ENCODE peak calls at places on chromosomes 5 and 9, in five cellular contexts. One of them, this sample, is unnamed.

GRCh38 chr9:96383165-96383939 is at the start of gene SLC35D2:
- DNase-seq in HepG2: peak; percentile 73
- DNase-seq in endothelial cell of umbilical vein: peak; percentile 57
- DNase-seq in H1: peak; percentile 74
- DNase-seq in K562: peak; percentile 73
- DNase-seq in this sample: peak; percentile 64

GRCh38 chr5:124742983-124743533 is 3.4 kb downstream of the ZNF608 start:
- DNase-seq in HepG2: peak; percentile 24
- DNase-seq in endothelial cell of umbilical vein: peak; percentile 61
- DNase-seq in H1: peak; percentile 38
- DNase-seq in K562: no peak
- DNase-seq in this sample: no peak

GRCh38 chr5:42374722-42375273 is 48.4 kb upstream of the GHR start:
- DNase-seq in HepG2: no peak
- DNase-seq in endothelial cell of umbilical vein: no peak
- DNase-seq in H1: no peak
- DNase-seq in K562: no peak
- DNase-seq in this sample: no peak

GRCh38 chr5:435961-436640 is 6.9 kb upstream of the EXOC3 start:
- DNase-seq in HepG2: peak; percentile 25
- DNase-seq in endothelial cell of umbilical vein: peak; percentile 21
- DNase-seq in H1: no peak
- DNase-seq in K562: peak; percentile 45
- DNase-seq in this sample: peak; percentile 66

GRCh38 chr5:157267766-157268480 is 2.0 kb downstream of the CYFIP2 start:
- DNase-seq in HepG2: no peak
- DNase-seq in endothelial cell of umbilical vein: no peak
- DNase-seq in H1: no peak
- DNase-seq in K562: no peak
- DNase-seq in this sample: no peak

GRCh38 chr5:117261948-117262606 is 687.5 kb upstream of the SEMA6A start:
- DNase-seq in HepG2: no peak
- DNase-seq in endothelial cell of umbilical vein: no peak
- DNase-seq in H1: no peak
- DNase-seq in K562: no peak
- DNase-seq in this sample: no peak

GRCh38 chr9:3507395-3508077 is 18.3 kb downstream of the RFX3 start:
- DNase-seq in HepG2: no peak
- DNase-seq in endothelial cell of umbilical vein: no peak
- DNase-seq in H1: no peak
- DNase-seq in K562: no peak
- DNase-seq in this sample: no peak

GRCh38 chr5:163424836-163425235 is 12.6 kb upstream of the CCNG1 start:
- DNase-seq in HepG2: no peak
- DNase-seq in endothelial cell of umbilical vein: no peak
- DNase-seq in H1: no peak
- DNase-seq in K562: no peak
- DNase-seq in this sample: no peak

GRCh38 chr5:171606414-171607024 is 179.1 kb upstream of the SMIM23 start:
- DNase-seq in HepG2: no peak
- DNase-seq in endothelial cell of umbilical vein: no peak
- DNase-seq in H1: no peak
- DNase-seq in K562: peak; percentile 57
- DNase-seq in this sample: no peak

GRCh38 chr9:79371301-79371700 is 200.5 kb upstream of the TLE4 start:
- DNase-seq in HepG2: no peak
- DNase-seq in endothelial cell of umbilical vein: no peak
- DNase-seq in H1: no peak
- DNase-seq in K562: no peak
- DNase-seq in this sample: no peak

DNA sequence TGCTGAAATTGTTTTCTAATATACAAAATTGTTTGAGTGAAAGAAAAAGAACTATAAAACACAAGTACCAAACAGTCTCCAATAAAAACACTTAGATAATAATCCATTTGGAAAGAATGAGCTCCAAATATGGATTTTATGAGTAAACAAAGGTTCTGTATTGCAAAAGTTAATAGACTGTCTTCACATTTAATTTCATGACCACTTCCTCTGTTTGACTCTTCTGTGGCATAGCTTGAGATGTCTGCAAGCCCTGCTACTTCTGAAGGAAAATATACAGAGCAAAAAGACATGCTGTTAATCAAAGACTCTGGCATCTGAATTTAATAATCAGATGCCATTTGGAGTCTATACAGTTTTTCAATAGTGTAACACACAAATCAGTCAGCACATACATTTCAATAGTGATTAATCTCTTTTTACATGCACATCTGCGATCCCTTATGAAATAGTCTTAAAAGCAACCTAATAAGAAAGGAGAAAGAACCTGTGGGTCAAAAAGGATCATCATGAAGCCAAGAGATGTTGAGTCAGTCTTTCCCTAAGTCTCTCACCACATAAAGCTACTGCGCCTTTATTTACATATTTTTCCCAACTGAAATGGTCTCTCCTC is 165.4 kb upstream of the LHFPL2 start:
- DNase-seq in HepG2: no peak
- DNase-seq in endothelial cell of umbilical vein: no peak
- DNase-seq in H1: no peak
- DNase-seq in K562: no peak
- DNase-seq in this sample: no peak
- H3K27ac ChIP-seq in HepG2: no peak overlapping the region
- H3K27ac ChIP-seq in endothelial cell of umbilical vein: no peak overlapping the region
- H3K27ac ChIP-seq in H1: no peak overlapping the region
- H3K27ac ChIP-seq in K562: no peak overlapping the region
- H3K27ac ChIP-seq in this sample: no peak overlapping the region

GRCh38 chr5:103510851-103511553 is 51.6 kb downstream of the NUDT12 start:
- DNase-seq in HepG2: peak; percentile 60
- DNase-seq in endothelial cell of umbilical vein: no peak
- DNase-seq in H1: no peak
- DNase-seq in K562: no peak
- DNase-seq in this sample: no peak
- TF ChIP-seq JUN in HepG2: no peak
- TF ChIP-seq JUN in endothelial cell of umbilical vein: no peak
- TF ChIP-seq JUN in H1: no peak
- TF ChIP-seq JUN in K562: no peak
- TF ChIP-seq JUN in this sample: peak; percentile 31

DNA sequence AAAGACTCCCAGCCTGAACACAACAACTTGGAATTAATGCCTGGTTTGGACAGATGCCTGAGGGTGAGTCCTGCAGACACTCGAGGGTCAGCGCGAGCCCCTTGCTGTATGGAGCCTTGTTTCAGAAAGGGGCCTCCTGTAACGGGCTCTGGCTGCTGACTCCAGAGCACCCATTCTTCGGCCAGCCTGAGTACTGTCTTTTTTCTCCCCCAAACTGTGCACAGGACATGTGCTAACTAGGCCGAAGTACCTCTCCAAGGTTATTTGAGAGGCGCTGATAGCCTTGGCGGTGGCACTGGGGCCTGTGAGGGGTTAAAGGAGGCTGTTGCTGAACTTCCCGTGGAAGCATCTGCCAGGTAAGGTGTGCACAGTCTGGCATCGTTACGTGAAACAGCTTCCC is 113.4 kb downstream of the MVB12B start:
- DNase-seq in HepG2: no peak
- DNase-seq in endothelial cell of umbilical vein: no peak
- DNase-seq in H1: no peak
- DNase-seq in K562: no peak
- DNase-seq in this sample: no peak
- H3K27ac ChIP-seq in HepG2: no peak overlapping the region
- H3K27ac ChIP-seq in endothelial cell of umbilical vein: no peak overlapping the region
- H3K27ac ChIP-seq in H1: no peak overlapping the region
- H3K27ac ChIP-seq in K562: no peak overlapping the region
- H3K27ac ChIP-seq in this sample: no peak overlapping the region

GRCh38 chr5:96807099-96807654 is 568 bp downstream of the ERAP1 start:
- DNase-seq in HepG2: peak; percentile 61
- DNase-seq in endothelial cell of umbilical vein: peak; percentile 76
- DNase-seq in H1: peak; percentile 73
- DNase-seq in K562: peak; percentile 74
- DNase-seq in this sample: peak; percentile 70

GRCh38 chr5:96812851-96813250 is 5.1 kb upstream of the ERAP1 start:
- DNase-seq in HepG2: no peak
- DNase-seq in endothelial cell of umbilical vein: no peak
- DNase-seq in H1: no peak
- DNase-seq in K562: no peak
- DNase-seq in this sample: no peak

GRCh38 chr5:96808541-96808828 is 740 bp upstream of the ERAP1 start:
- DNase-seq in HepG2: no peak
- DNase-seq in endothelial cell of umbilical vein: no peak
- DNase-seq in H1: no peak
- DNase-seq in K562: no peak
- DNase-seq in this sample: no peak

GRCh38 chr5:96808868-96809558 is 1.3 kb upstream of the ERAP1 start:
- DNase-seq in HepG2: no peak
- DNase-seq in endothelial cell of umbilical vein: no peak
- DNase-seq in H1: no peak
- DNase-seq in K562: no peak
- DNase-seq in this sample: no peak

DNA sequence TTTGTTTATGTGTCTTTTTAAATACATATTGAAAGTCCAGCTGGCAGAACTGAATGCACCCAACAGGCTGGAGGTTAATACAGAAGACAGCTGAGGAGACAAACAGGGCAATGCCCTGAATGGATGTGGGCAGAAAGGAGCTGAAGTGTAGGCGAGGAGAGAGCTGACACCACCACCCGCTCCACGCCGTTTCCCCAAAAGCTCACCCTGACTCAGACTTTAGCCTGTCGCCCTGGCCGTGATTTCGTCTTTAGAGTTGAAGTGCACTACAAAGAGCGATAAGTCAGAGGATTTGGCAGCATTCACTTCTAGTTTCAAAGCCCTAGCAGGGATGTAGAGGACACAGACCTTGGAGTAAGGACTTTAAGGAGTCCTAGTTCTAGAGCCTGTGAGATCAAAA is 2.2 kb upstream of the ERAP1 start:
- DNase-seq in HepG2: no peak
- DNase-seq in endothelial cell of umbilical vein: no peak
- DNase-seq in H1: no peak
- DNase-seq in K562: no peak
- DNase-seq in this sample: no peak
- TF ChIP-seq JUN in HepG2: no peak
- TF ChIP-seq JUN in endothelial cell of umbilical vein: no peak
- TF ChIP-seq JUN in H1: no peak
- TF ChIP-seq JUN in K562: no peak
- TF ChIP-seq JUN in this sample: no peak

GRCh38 chr9:126373241-126373640 is 46.6 kb downstream of the MVB12B start:
- DNase-seq in HepG2: peak; percentile 52
- DNase-seq in endothelial cell of umbilical vein: peak; percentile 90
- DNase-seq in H1: no peak
- DNase-seq in K562: no peak
- DNase-seq in this sample: peak; percentile 10
- H3K27ac ChIP-seq in HepG2: peak overlapping the region; percentile 86
- H3K27ac ChIP-seq in endothelial cell of umbilical vein: peak overlapping the region; percentile 94
- H3K27ac ChIP-seq in H1: no peak overlapping the region
- H3K27ac ChIP-seq in K562: no peak overlapping the region
- H3K27ac ChIP-seq in this sample: no peak overlapping the region

GRCh38 chr9:123548749-123549545 is 192.9 kb downstream of the CRB2 start:
- DNase-seq in HepG2: no peak
- DNase-seq in endothelial cell of umbilical vein: peak; percentile 38
- DNase-seq in H1: no peak
- DNase-seq in K562: no peak
- DNase-seq in this sample: no peak
- TF ChIP-seq JUN in HepG2: no peak
- TF ChIP-seq JUN in endothelial cell of umbilical vein: no peak
- TF ChIP-seq JUN in H1: no peak
- TF ChIP-seq JUN in K562: peak; percentile 10
- TF ChIP-seq JUN in this sample: no peak

DNA sequence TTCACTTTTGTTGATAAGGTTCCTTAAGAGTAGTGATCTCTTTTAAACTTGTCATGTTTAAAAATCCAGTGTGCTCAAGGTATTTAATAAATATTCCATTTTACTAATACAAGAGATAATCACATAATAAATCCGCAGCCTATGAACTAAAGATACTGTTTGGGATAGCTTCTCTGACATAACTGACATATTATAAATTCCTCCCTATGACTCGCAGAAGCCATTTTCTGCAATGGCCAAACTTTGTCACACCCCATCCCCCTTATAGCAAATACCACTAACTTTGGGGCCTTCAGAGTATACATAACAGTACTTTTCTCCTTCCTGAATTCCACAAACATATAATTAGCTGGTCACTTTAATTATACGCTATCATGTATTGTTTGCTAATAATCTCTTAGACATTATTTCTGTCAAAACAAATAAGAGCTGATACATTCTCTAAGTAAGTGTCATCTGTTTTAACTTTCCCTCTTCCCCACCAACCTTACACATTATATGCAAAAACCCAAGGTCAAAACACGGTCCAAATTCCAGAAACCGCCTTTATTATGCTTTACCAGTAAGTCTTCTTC is 1.1 kb downstream of the TMEM267 start:
- DNase-seq in HepG2: peak; percentile 32
- DNase-seq in endothelial cell of umbilical vein: no peak
- DNase-seq in H1: no peak
- DNase-seq in K562: no peak
- DNase-seq in this sample: peak; percentile 34
- H3K27ac ChIP-seq in HepG2: peak overlapping the region; percentile 91
- H3K27ac ChIP-seq in endothelial cell of umbilical vein: peak overlapping the region; percentile 77
- H3K27ac ChIP-seq in H1: no peak overlapping the region
- H3K27ac ChIP-seq in K562: peak overlapping the region; percentile 92
- H3K27ac ChIP-seq in this sample: peak overlapping the region; percentile 96

GRCh38 chr5:151036556-151036955 is 16.2 kb downstream of the GPX3 start:
- DNase-seq in HepG2: no peak
- DNase-seq in endothelial cell of umbilical vein: no peak
- DNase-seq in H1: no peak
- DNase-seq in K562: no peak
- DNase-seq in this sample: no peak
- TF ChIP-seq JUN in HepG2: no peak
- TF ChIP-seq JUN in endothelial cell of umbilical vein: no peak
- TF ChIP-seq JUN in H1: no peak
- TF ChIP-seq JUN in K562: no peak
- TF ChIP-seq JUN in this sample: no peak

DNA sequence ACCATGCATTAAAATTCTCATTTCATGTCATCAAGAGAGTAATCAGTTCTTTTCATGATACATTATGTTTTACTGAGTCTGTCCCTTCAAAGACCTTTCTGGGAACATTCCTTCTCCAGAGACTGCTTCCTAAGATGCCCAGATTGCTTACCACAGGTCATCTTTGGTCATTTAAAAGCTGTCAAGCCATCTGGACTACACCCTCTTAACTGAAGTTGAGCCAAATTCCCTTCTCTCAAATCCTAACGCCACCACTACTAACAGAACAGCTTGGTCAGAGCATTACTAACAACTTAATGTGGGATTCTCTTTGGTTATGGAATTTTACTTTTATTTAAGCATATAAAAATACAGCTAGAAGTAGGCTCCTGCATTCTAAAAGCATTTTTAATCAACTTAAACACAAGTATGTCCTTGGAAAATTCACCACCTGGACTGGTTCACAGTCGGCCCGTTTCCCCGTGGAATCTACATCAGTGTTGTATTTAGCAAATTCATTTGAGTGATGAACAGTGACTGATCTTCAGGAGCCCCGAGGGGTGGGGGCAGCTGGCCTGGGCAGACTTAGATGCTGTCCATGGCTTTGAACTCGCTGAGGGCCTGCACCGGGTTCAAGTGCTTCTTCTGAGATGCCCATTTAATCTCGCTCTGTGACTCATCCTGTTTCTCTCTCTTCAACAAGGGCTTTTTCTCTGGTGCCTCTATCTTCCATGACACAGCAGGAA is 92.8 kb upstream of the CCDC112 start:
- DNase-seq in HepG2: no peak
- DNase-seq in endothelial cell of umbilical vein: no peak
- DNase-seq in H1: no peak
- DNase-seq in K562: no peak
- DNase-seq in this sample: no peak
- H3K27ac ChIP-seq in HepG2: no peak overlapping the region
- H3K27ac ChIP-seq in endothelial cell of umbilical vein: no peak overlapping the region
- H3K27ac ChIP-seq in H1: no peak overlapping the region
- H3K27ac ChIP-seq in K562: no peak overlapping the region
- H3K27ac ChIP-seq in this sample: no peak overlapping the region

This sample was measured in A549.